ENCODE peak calls at places on chromosomes 4 and X, in seven cellular contexts. One of them, this sample, is unnamed.
A peak's percentile ranks its signal among the peaks of the same experiment; 100 is the strongest.

GRCh38 chr4:94306713-94307112 is 35.9 kb downstream of the HPGDS start:
- DNase-seq in DND-41: no peak
- DNase-seq in ovary: no peak
- DNase-seq in thoracic aorta: no peak
- DNase-seq in suprapubic skin: no peak
- DNase-seq in A549: no peak
- DNase-seq in psoas muscle: no peak
- DNase-seq in this sample: no peak

GRCh38 chr4:87819281-87819919 is 13.4 kb upstream of the MEPE start:
- DNase-seq in DND-41: no peak
- DNase-seq in suprapubic skin: no peak
- DNase-seq in A549: peak; percentile 68
- DNase-seq in thoracic aorta: no peak
- DNase-seq in psoas muscle: no peak
- DNase-seq in ovary: no peak
- DNase-seq in this sample: no peak

GRCh38 chr4:188289531-188289930 is 150.3 kb downstream of the TRIML1 start:
- DNase-seq in suprapubic skin: no peak
- DNase-seq in thoracic aorta: no peak
- DNase-seq in A549: no peak
- DNase-seq in psoas muscle: no peak
- DNase-seq in ovary: no peak
- DNase-seq in DND-41: no peak
- DNase-seq in this sample: no peak

GRCh38 chr4:72340803-72341431 is 228.1 kb downstream of the ADAMTS3 start:
- DNase-seq in ovary: no peak
- DNase-seq in A549: no peak
- DNase-seq in suprapubic skin: no peak
- DNase-seq in DND-41: no peak
- DNase-seq in psoas muscle: no peak
- DNase-seq in thoracic aorta: no peak
- DNase-seq in this sample: no peak

GRCh38 chr4:66465111-66465510 is 794.8 kb upstream of the EPHA5 start:
- DNase-seq in thoracic aorta: no peak
- DNase-seq in ovary: no peak
- DNase-seq in DND-41: no peak
- DNase-seq in psoas muscle: no peak
- DNase-seq in suprapubic skin: no peak
- DNase-seq in A549: no peak
- DNase-seq in this sample: no peak

GRCh38 chr4:163482197-163482596 is 8.6 kb upstream of the TKTL2 start:
- DNase-seq in DND-41: no peak
- DNase-seq in psoas muscle: no peak
- DNase-seq in suprapubic skin: no peak
- DNase-seq in thoracic aorta: no peak
- DNase-seq in ovary: no peak
- DNase-seq in A549: no peak
- DNase-seq in this sample: no peak

GRCh38 chr4:87209696-87210095 is 10.7 kb downstream of the KLHL8 start:
- DNase-seq in psoas muscle: peak; percentile 52
- DNase-seq in DND-41: no peak
- DNase-seq in thoracic aorta: no peak
- DNase-seq in ovary: no peak
- DNase-seq in A549: no peak
- DNase-seq in suprapubic skin: peak; percentile 69
- DNase-seq in this sample: no peak

GRCh38 chr4:107994894-107995293 is 5.2 kb downstream of the HADH start:
- DNase-seq in suprapubic skin: no peak
- DNase-seq in thoracic aorta: no peak
- DNase-seq in DND-41: no peak
- DNase-seq in ovary: no peak
- DNase-seq in psoas muscle: no peak
- DNase-seq in A549: no peak
- DNase-seq in this sample: no peak

GRCh38 chrX:37905436-37906147 is 58.2 kb upstream of the DYNLT3 start:
- DNase-seq in thoracic aorta: no peak
- DNase-seq in psoas muscle: no peak
- DNase-seq in DND-41: no peak
- DNase-seq in ovary: peak; percentile 8
- DNase-seq in suprapubic skin: no peak
- DNase-seq in A549: peak; percentile 45
- DNase-seq in this sample: peak; percentile 70

GRCh38 chr4:160372390-160372789 is 1269.5 kb downstream of the RAPGEF2 start:
- DNase-seq in DND-41: no peak
- DNase-seq in thoracic aorta: no peak
- DNase-seq in ovary: no peak
- DNase-seq in suprapubic skin: no peak
- DNase-seq in A549: no peak
- DNase-seq in psoas muscle: no peak
- DNase-seq in this sample: no peak

GRCh38 chrX:131073607-131074006 is 15.5 kb downstream of the ARHGAP36 start:
- DNase-seq in ovary: no peak
- DNase-seq in DND-41: no peak
- DNase-seq in thoracic aorta: no peak
- DNase-seq in psoas muscle: no peak
- DNase-seq in suprapubic skin: no peak
- DNase-seq in A549: no peak
- DNase-seq in this sample: no peak

GRCh38 chrX:56319165-56319564 is 87.0 kb downstream of the KLF8 start:
- DNase-seq in suprapubic skin: no peak
- DNase-seq in thoracic aorta: no peak
- DNase-seq in DND-41: no peak
- DNase-seq in A549: no peak
- DNase-seq in psoas muscle: no peak
- DNase-seq in ovary: no peak
- DNase-seq in this sample: no peak

GRCh38 chrX:154710309-154710708 is 40.6 kb downstream of the GAB3 start:
- DNase-seq in thoracic aorta: no peak
- DNase-seq in psoas muscle: no peak
- DNase-seq in ovary: no peak
- DNase-seq in A549: no peak
- DNase-seq in suprapubic skin: no peak
- DNase-seq in DND-41: no peak
- DNase-seq in this sample: no peak

GRCh38 chr4:99090511-99090910 is 1.9 kb upstream of the ADH5 start:
- DNase-seq in A549: no peak
- DNase-seq in thoracic aorta: no peak
- DNase-seq in ovary: no peak
- DNase-seq in suprapubic skin: no peak
- DNase-seq in psoas muscle: no peak
- DNase-seq in DND-41: no peak
- DNase-seq in this sample: no peak

GRCh38 chr4:123351713-123352112 is 44.9 kb upstream of the SPRY1 start:
- DNase-seq in suprapubic skin: no peak
- DNase-seq in A549: no peak
- DNase-seq in DND-41: no peak
- DNase-seq in psoas muscle: no peak
- DNase-seq in ovary: no peak
- DNase-seq in thoracic aorta: no peak
- DNase-seq in this sample: no peak

GRCh38 chr4:61540944-61541343 is 340.8 kb downstream of the ADGRL3 start:
- DNase-seq in A549: peak; percentile 9
- DNase-seq in psoas muscle: no peak
- DNase-seq in thoracic aorta: no peak
- DNase-seq in ovary: no peak
- DNase-seq in DND-41: no peak
- DNase-seq in suprapubic skin: no peak
- DNase-seq in this sample: peak; percentile 87

GRCh38 chr4:1939664-1940509 is 68.7 kb downstream of the NSD2 start:
- DNase-seq in psoas muscle: no peak
- DNase-seq in ovary: no peak
- DNase-seq in DND-41: no peak
- DNase-seq in thoracic aorta: no peak
- DNase-seq in A549: no peak
- DNase-seq in suprapubic skin: no peak
- DNase-seq in this sample: no peak

GRCh38 chr4:156182269-156182668 is 228.6 kb upstream of the CTSO start:
- DNase-seq in DND-41: no peak
- DNase-seq in psoas muscle: no peak
- DNase-seq in suprapubic skin: no peak
- DNase-seq in thoracic aorta: no peak
- DNase-seq in A549: no peak
- DNase-seq in ovary: no peak
- DNase-seq in this sample: no peak

GRCh38 chrX:42119076-42119475 is 195.7 kb upstream of the CASK start:
- DNase-seq in A549: peak; percentile 86
- DNase-seq in suprapubic skin: no peak
- DNase-seq in psoas muscle: no peak
- DNase-seq in ovary: no peak
- DNase-seq in thoracic aorta: no peak
- DNase-seq in DND-41: no peak
- DNase-seq in this sample: peak; percentile 57

GRCh38 chr4:31294655-31295054 is 574.5 kb downstream of the PCDH7 start:
- DNase-seq in psoas muscle: no peak
- DNase-seq in A549: no peak
- DNase-seq in suprapubic skin: no peak
- DNase-seq in DND-41: no peak
- DNase-seq in thoracic aorta: no peak
- DNase-seq in ovary: no peak
- DNase-seq in this sample: no peak

GRCh38 chr4:21413807-21414370 is 534.7 kb downstream of the KCNIP4 start:
- DNase-seq in ovary: no peak
- DNase-seq in DND-41: no peak
- DNase-seq in thoracic aorta: no peak
- DNase-seq in psoas muscle: no peak
- DNase-seq in suprapubic skin: no peak
- DNase-seq in A549: no peak
- DNase-seq in this sample: no peak

GRCh38 chr4:53558981-53559620 is 32.2 kb downstream of the LNX1 start:
- DNase-seq in suprapubic skin: no peak
- DNase-seq in ovary: no peak
- DNase-seq in psoas muscle: no peak
- DNase-seq in thoracic aorta: no peak
- DNase-seq in DND-41: no peak
- DNase-seq in A549: no peak
- DNase-seq in this sample: no peak

GRCh38 chrX:22122510-22122909 is 90.4 kb downstream of the PHEX start:
- DNase-seq in thoracic aorta: peak; percentile 3
- DNase-seq in DND-41: no peak
- DNase-seq in A549: no peak
- DNase-seq in ovary: no peak
- DNase-seq in suprapubic skin: peak; percentile 65
- DNase-seq in psoas muscle: peak; percentile 38
- DNase-seq in this sample: no peak

GRCh38 chr4:14280567-14280966 is 653.0 kb upstream of the BOD1L1 start:
- DNase-seq in ovary: no peak
- DNase-seq in DND-41: no peak
- DNase-seq in psoas muscle: no peak
- DNase-seq in A549: no peak
- DNase-seq in suprapubic skin: no peak
- DNase-seq in thoracic aorta: no peak
- DNase-seq in this sample: no peak

GRCh38 chrX:26373829-26374228 is 157.9 kb downstream of the MAGEB5 start:
- DNase-seq in suprapubic skin: no peak
- DNase-seq in psoas muscle: no peak
- DNase-seq in A549: peak; percentile 7
- DNase-seq in thoracic aorta: no peak
- DNase-seq in ovary: no peak
- DNase-seq in DND-41: no peak
- DNase-seq in this sample: no peak

DNA sequence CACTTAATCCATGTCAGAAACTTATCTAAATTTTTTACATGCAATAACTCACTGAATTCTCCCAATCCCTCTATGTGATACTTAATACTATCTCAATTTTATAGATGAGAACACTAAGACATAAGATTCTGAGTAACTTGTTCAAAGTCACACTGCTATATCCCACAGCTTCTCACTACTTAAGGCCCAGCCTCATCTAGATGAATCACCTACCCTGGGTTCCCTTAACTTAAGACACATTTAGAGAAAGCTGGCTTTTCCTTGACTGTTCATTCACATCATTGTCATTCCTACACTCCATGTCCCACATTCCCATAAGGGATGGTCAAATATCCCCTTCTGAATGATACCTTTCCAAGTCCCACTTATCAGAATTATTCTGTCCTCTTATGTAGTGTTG is 21.0 kb downstream of the TNIP3 start:
- DNase-seq in A549: no peak
- DNase-seq in thoracic aorta: no peak
- DNase-seq in DND-41: no peak
- DNase-seq in psoas muscle: no peak
- DNase-seq in suprapubic skin: no peak
- DNase-seq in ovary: no peak
- DNase-seq in this sample: no peak
- H3K4me1 ChIP-seq in A549: no peaks in the 10 kb centered on the region
- H3K4me1 ChIP-seq in thoracic aorta: no peaks in the 10 kb centered on the region
- H3K4me1 ChIP-seq in DND-41: no peaks in the 10 kb centered on the region
- H3K4me1 ChIP-seq in psoas muscle: no peaks in the 10 kb centered on the region
- H3K4me1 ChIP-seq in suprapubic skin: no peaks in the 10 kb centered on the region
- H3K4me1 ChIP-seq in ovary: no peaks in the 10 kb centered on the region
- H3K4me1 ChIP-seq in this sample: no peaks in the 10 kb centered on the region

DNA sequence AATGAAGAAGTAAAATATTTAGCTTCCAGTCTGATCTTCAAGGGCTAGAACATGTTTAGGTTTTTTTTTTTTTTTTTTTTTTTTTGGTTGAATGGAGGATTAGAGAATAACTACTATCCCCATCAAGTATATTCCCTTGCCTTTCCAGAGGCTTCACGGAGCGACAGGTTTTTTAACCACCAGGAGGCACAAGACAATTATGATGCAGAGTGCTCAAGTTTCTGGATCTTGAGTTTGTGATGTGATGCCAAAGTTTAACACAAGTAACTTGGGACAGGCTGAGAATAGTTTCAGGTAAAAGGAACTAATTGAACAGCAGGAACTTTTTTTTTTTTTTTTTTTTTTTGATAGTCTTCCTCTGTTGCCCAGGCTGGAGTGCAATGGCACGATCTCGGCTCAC is 30.3 kb downstream of the CCNI start:
- DNase-seq in suprapubic skin: no peak
- DNase-seq in A549: peak; percentile 10
- DNase-seq in DND-41: no peak
- DNase-seq in thoracic aorta: no peak
- DNase-seq in psoas muscle: no peak
- DNase-seq in ovary: no peak
- DNase-seq in this sample: no peak
- TF ChIP-seq CTCF in suprapubic skin: no peak
- TF ChIP-seq CTCF in A549: no peak
- TF ChIP-seq CTCF in DND-41: no peak
- TF ChIP-seq CTCF in thoracic aorta: no peak
- TF ChIP-seq CTCF in psoas muscle: peak; percentile 7
- TF ChIP-seq CTCF in ovary: peak; percentile 8
- TF ChIP-seq CTCF in this sample: no peak

DNA sequence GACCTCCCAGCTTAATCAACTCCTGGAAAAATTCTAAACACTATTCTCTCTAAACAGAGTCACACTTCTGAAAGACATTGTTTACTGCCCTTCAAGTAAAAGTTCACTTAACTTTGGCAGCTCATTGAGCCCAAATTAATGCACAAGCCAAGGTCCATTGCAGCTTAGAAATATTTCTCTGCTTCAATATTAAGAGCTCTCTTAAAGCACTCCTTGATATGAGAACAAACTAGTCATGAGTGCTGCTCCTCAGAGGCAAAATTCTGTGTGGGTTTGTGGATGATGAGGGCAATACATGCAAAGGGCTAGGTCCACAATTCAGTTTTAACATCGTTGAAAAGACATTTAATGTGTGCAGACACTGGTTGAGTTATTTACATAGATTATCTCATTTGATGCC is 12.8 kb upstream of the FMR1 start:
- DNase-seq in ovary: no peak
- DNase-seq in psoas muscle: no peak
- DNase-seq in suprapubic skin: no peak
- DNase-seq in A549: no peak
- DNase-seq in thoracic aorta: no peak
- DNase-seq in DND-41: no peak
- DNase-seq in this sample: no peak
- H3K4me1 ChIP-seq in ovary: peaks cover 3% of the 10 kb centered on the region
- H3K4me1 ChIP-seq in psoas muscle: no peaks in the 10 kb centered on the region
- H3K4me1 ChIP-seq in suprapubic skin: no peaks in the 10 kb centered on the region
- H3K4me1 ChIP-seq in A549: no peaks in the 10 kb centered on the region
- H3K4me1 ChIP-seq in thoracic aorta: no peaks in the 10 kb centered on the region
- H3K4me1 ChIP-seq in DND-41: peaks cover 9% of the 10 kb centered on the region
- H3K4me1 ChIP-seq in this sample: peaks cover 18% of the 10 kb centered on the region

GRCh38 chr4:38117614-38118013 is 157.4 kb downstream of the PTTG2 start:
- DNase-seq in psoas muscle: no peak
- DNase-seq in thoracic aorta: no peak
- DNase-seq in A549: no peak
- DNase-seq in DND-41: no peak
- DNase-seq in ovary: no peak
- DNase-seq in suprapubic skin: no peak
- DNase-seq in this sample: no peak
- TF ChIP-seq CTCF in psoas muscle: no peak
- TF ChIP-seq CTCF in thoracic aorta: no peak
- TF ChIP-seq CTCF in A549: no peak
- TF ChIP-seq CTCF in DND-41: no peak
- TF ChIP-seq CTCF in ovary: no peak
- TF ChIP-seq CTCF in suprapubic skin: no peak
- TF ChIP-seq CTCF in this sample: no peak

This sample was measured in Caco-2.